ENCODE peak calls at places on chromosome 12, in seven cellular contexts. U is neural progenitor cell, P is right atrium auricular region, X is tibial nerve, F is cardiac muscle cell, W is psoas muscle, E is body of pancreas. S is an unnamed sample. For H3K36me3, H3K27me3 and H3K4me1, the result is how much of the 10 kb centered on the place peaks cover.

GRCh38 chr12:72030272-72030671 is 91.6 kb downstream of the TPH2 start:
- DNase-seq in W (no peak), P (no peak), X (no peak), F (no peak), U (no peak), E (no peak), S (no peak)

GRCh38 chr12:65876898-65877721 is 52.8 kb downstream of the HMGA2 start:
- DNase-seq in W (no peak), E (no peak), U (peak), F (peak), P (no peak), X (no peak), S (peak)

GRCh38 chr12:19303496-19303895 is 135.8 kb upstream of the AEBP2 start:
- DNase-seq in W (no peak), X (no peak), P (no peak), U (no peak), E (no peak), F (no peak), S (no peak)

GRCh38 chr12:131682511-131682895 is 28.4 kb upstream of the SFSWAP start:
- DNase-seq in U (no peak), X (no peak), F (no peak), P (no peak), E (no peak), W (no peak), S (no peak)

GRCh38 chr12:125167658-125168057 is 102.4 kb downstream of the AACS start:
- DNase-seq in W (no peak), X (no peak), E (no peak), P (no peak), U (no peak), F (no peak), S (no peak)

GRCh38 chr12:106866426-106867080 is 89.2 kb upstream of the TMEM263 start:
- DNase-seq in U (no peak), X (no peak), E (no peak), W (no peak), P (no peak), F (no peak), S (no peak)

GRCh38 chr12:110048242-110049027 is at the start of gene C12orf76:
- DNase-seq in X (peak), E (peak), W (peak), P (peak), U (peak), F (peak), S (peak)

GRCh38 chr12:122789637-122790036 is 15.3 kb downstream of the CCDC62 start:
- DNase-seq in F (no peak), U (no peak), P (no peak), E (no peak), X (no peak), W (no peak), S (no peak)

GRCh38 chr12:41988715-41989114 is 156.0 kb downstream of the GXYLT1 start:
- DNase-seq in W (no peak), F (no peak), U (no peak), E (no peak), P (no peak), X (no peak), S (no peak)
- H3K36me3 ChIP-seq in W (under half), F (under half), U (under half), E (under half), P (under half), X (under half), S (under half)

GRCh38 chr12:5510251-5510805 is 78.4 kb downstream of the NTF3 start:
- DNase-seq in W (no peak), E (no peak), U (no peak), F (no peak), X (no peak), P (no peak), S (no peak)
- H3K27me3 ChIP-seq in W (under half), E (under half), U (under half), F (under half), X (under half), P (under half), S (under half)

DNA sequence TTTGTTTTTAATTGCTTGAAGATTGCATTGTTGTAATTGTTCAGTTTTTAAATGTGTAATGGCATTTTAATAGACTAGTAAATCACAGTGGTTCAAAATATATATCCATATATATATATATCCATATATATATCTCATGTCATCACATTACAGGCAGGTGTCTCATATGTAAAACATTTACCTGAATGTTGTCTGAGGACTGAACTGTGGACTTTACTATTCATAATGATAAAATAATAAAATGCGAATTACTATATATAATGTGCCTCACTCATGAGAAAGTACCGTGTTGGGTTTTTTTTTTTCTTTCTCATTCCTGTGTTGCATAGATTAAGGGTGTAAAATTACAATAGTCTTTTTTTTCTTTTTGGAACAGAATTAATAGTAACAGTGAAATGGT is 173.3 kb downstream of the CRADD start:
- DNase-seq in U (no peak), E (no peak), W (no peak), X (no peak), F (no peak), P (no peak), S (no peak)
- H3K4me1 ChIP-seq in U (under half), E (under half), W (under half), X (under half), F (under half), P (under half), S (under half)

GRCh38 chr12:115963030-115963480 is 314.4 kb downstream of the MED13L start:
- DNase-seq in P (no peak), W (no peak), E (no peak), X (no peak), U (no peak), F (no peak), S (no peak)
- H3K36me3 ChIP-seq in P (half or more), W (half or more), E (under half), X (under half), U (under half), F (under half), S (half or more)

GRCh38 chr12:105288311-105288996 is 42.0 kb upstream of the C12orf75 start:
- DNase-seq in W (no peak), U (no peak), E (no peak), F (no peak), X (no peak), P (no peak), S (no peak)

GRCh38 chr12:105292705-105293104 is 37.8 kb upstream of the C12orf75 start:
- DNase-seq in F (no peak), U (no peak), W (no peak), X (no peak), E (no peak), P (no peak), S (no peak)

GRCh38 chr12:105287408-105287807 is 43.1 kb upstream of the C12orf75 start:
- DNase-seq in X (no peak), W (no peak), U (no peak), E (no peak), F (no peak), P (no peak), S (no peak)

GRCh38 chr12:105291531-105291930 is 39.0 kb upstream of the C12orf75 start:
- DNase-seq in X (no peak), W (no peak), E (no peak), U (no peak), F (no peak), P (no peak), S (no peak)

DNA sequence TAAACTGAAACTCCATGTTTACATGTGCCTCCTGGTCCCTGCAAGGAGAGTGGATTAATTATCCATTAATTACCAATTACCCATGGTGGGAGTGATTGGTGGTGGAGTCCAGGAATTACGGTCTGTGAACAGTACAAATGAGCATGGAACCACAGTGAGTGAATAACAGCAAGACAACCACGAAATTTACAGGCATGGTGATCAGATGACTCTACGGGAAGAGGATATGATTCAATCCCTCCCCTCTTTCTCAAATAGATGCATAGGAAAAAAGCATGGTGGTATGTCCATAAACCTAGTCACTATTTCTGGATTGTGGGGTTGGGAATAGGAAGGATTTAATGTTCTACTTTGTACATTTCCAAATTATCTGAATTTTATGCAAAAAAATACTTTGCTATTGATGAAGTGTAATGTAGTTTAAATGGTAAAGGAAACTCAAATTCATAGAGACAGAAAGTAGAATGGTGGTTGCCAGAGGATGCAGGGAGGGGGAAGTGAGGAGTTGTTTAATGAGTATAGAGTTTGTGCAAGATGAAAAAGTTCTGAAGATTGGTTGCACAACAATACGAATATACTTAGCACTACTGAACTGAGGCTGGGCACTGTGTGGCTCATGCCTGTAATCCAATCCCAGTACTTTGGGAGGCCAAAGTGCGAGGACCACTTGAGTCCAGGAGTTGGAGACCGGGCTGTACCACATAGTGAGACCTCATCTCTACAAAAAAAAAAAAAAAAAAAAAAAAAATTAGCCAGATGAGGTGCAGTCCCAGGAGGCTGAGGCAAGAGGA is 41.2 kb upstream of the C12orf75 start:
- DNase-seq in F (no peak), X (no peak), W (no peak), E (no peak), U (no peak), P (no peak), S (no peak)
- H3K27me3 ChIP-seq in F (under half), X (under half), W (under half), E (under half), U (under half), P (under half), S (under half)

DNA sequence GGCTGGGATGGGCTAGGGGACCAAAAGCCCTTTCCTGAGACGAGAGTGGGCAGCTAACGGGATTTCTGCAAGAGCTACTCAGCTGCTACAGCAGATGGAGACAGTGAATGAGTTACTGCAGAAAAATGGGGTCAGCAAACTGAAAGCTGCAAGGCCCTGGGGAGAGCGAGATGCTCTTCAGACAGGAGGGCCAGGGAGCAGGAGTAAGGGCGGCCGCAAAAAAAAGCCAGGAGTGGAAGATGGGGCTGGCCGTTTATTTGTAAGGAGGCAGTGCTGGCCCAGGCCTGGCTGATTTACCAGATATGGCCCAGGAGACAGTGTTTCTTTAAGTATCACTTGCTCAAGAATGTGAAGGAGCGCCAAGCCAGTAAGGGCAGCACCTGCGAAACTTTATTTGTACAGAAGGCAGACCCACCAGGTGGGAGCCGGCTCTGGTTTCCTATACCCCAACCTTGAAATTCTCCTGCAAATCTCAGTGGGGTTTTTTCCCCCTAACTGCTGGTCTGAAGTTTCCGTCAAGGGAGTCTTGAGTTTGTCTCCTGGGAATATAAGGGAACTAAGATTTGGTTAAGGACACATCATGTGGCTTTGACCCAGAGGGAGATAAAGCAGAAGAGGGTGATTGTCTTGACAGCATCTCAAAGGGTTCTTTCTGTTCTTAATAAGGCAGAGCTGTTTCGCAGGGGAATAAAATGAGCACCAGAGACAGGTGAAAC is 57.7 kb downstream of the SSH1 start:
- DNase-seq in E (no peak), X (no peak), F (no peak), W (no peak), U (no peak), P (no peak), S (no peak)
- H3K4me1 ChIP-seq in E (under half), X (under half), F (under half), W (half or more), U (under half), P (under half), S (under half)

DNA sequence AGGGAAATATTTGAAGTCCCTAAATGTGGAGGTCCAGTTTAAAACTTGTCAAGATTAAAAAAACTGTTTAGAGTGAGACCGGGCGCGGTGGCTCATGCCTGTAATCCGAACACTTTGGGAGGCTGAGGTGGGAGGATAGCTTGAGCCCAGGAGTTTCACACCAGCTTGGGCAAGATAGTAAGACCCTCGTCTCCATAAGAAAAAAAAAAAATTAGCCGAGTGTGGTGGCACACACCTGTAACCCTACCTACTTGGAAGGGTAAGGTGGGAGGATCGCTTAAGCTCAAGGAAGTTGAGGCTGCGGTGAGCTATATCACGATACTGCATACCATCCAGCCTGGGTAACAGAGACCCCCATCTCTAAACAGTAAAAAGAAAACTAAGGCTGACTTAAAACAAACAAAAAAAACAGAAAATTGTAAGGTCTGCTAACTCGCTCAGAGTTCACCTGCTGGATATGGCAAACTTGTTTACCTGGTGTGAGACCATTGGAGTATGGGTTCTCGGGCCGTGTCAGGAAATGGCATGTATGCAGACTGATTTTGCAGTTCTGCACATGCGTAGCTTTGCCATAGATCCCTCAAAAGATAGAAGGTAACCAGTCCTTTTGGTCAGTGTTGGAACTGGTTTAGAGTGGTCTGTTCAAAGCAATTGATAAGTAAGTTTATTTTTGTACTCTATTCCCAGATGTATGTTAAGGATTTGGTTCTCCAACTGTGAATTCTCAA is 2.1 kb downstream of the RNF10 start:
- DNase-seq in E (no peak), U (no peak), P (no peak), F (no peak), W (no peak), X (no peak), S (no peak)
- H3K36me3 ChIP-seq in E (under half), U (under half), P (under half), F (under half), W (under half), X (under half), S (under half)

DNA sequence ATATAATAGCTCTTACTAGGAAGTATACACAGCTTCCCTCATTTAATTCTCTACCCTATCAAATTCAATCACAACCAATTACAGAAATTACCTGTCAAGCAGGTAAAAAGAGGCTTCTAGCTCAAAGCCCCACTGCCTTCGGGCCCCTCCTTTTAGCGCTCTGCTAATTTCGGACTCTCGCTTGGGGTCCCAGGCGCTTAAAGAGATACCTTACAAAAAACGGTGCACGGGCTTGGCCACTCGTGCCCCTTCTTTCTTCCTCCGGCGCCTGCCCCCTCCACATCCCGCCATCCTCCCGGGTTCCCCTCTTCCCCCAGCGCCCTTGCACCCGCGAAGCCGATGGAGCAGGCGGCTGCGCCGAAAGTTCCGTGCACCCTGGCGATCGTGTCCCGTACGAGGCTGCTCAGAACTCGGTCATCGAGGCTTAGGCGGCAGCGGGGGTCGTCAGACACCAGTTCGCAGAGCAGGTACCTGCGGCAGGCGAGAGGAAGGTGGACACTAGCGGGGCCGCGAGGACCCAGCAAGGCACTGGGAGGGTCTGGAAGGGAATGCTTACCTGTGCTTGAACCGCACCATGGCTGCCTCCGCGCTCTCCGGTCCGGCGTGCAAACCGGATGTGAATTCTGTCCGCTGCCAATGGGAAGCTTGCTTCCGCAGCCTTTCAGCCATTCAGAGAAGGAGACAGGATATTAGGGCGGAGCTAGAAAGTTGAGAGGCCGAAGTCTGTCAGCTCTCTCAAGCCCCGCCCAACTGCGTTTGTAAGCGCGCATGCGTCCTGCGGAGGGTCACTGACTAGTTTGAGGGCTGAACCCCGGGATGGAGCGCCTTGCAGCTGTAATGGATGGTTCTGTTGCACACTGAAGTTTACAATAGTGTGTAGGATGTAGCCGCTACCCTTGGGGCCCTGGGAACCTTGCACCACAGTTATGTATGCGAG is at the start of gene POP5:
- DNase-seq in X (peak), F (peak), P (peak), E (peak), U (peak), W (peak), S (peak)
- H3K27me3 ChIP-seq in X (under half), F (under half), P (under half), E (under half), U (under half), W (under half), S (under half)

GRCh38 chr12:51429705-51430104 is 5.1 kb downstream of the SLC4A8 start:
- DNase-seq in U (no peak), X (no peak), P (no peak), W (no peak), F (no peak), E (no peak), S (no peak)
- H3K4me1 ChIP-seq in U (under half), X (under half), P (under half), W (under half), F (under half), E (under half), S (under half)

S was measured in HAP-1.